ENCODE peak calls at places on chromosomes 12 and 14, in ten cellular contexts. I is NCI-H146; O is activated CD4-positive, alpha-beta T cell treated with anti-CD3 and anti-CD28 coated beads for 48 hours; H is CD8-positive, alpha-beta T cell; Y is choroid plexus epithelial cell; A is stimulated activated CD8-positive, alpha-beta memory T cell treated with anti-CD3 and anti-CD28 coated beads, Interleukin-4, amount 100 ng/mL, for 4 hours; D is stimulated activated CD4-positive, alpha-beta T cell treated with anti-CD3 and anti-CD28 coated beads, Interleukin-4, amount 100 ng/mL, for 48 hours; E is hypothalamus; C is AG10803; Q is 8988T. K is an unnamed sample.

GRCh38 chr14:105199093-105199492 is 18.0 kb upstream of the NUDT14 start:
- DNase-seq in I (no peak), O (no peak), H (no peak), Y (peak), A (no peak), D (no peak), E (no peak), C (no peak), Q (no peak), K (no peak)

GRCh38 chr12:49894754-49895153 is 8.9 kb downstream of the FAIM2 start:
- DNase-seq in I (no peak), O (no peak), H (no peak), Y (no peak), A (no peak), D (no peak), E (no peak), C (no peak), Q (no peak), K (no peak)

GRCh38 chr14:93747102-93747501 is 41.2 kb downstream of the PRIMA1 start:
- DNase-seq in I (no peak), O (no peak), H (no peak), Y (no peak), A (no peak), D (no peak), E (no peak), C (no peak), Q (no peak), K (no peak)

GRCh38 chr14:39203659-39204606 is 28.9 kb downstream of the PNN start:
- DNase-seq in I (peak), O (no peak), H (no peak), Y (no peak), A (no peak), D (no peak), E (no peak), C (no peak), Q (no peak), K (no peak)

GRCh38 chr12:108316153-108316892 is 22.8 kb downstream of the CMKLR1 start:
- DNase-seq in I (no peak), O (no peak), H (no peak), Y (no peak), A (no peak), D (no peak), E (no peak), C (no peak), Q (no peak), K (no peak)

GRCh38 chr12:132295101-132295526 is 34.3 kb downstream of the GALNT9 start:
- DNase-seq in I (no peak), O (no peak), H (no peak), Y (no peak), A (no peak), D (no peak), E (no peak), C (no peak), Q (no peak), K (no peak)

GRCh38 chr14:35254736-35255135 is 37.4 kb upstream of the PSMA6 start:
- DNase-seq in I (no peak), O (peak), H (no peak), Y (no peak), A (no peak), D (no peak), E (no peak), C (no peak), Q (no peak), K (no peak)

GRCh38 chr14:102394717-102395378 is 32.1 kb downstream of the TECPR2 start:
- DNase-seq in I (no peak), O (no peak), H (no peak), Y (peak), A (no peak), D (no peak), E (no peak), C (no peak), Q (no peak), K (no peak)

GRCh38 chr12:84919271-84919670 is 6.7 kb upstream of the SLC6A15 start:
- DNase-seq in I (no peak), O (no peak), H (no peak), Y (peak), A (no peak), D (no peak), E (no peak), C (peak), Q (no peak), K (no peak)

GRCh38 chr12:13559318-13559978 is 362.9 kb downstream of the EMP1 start:
- DNase-seq in I (no peak), O (no peak), H (no peak), Y (no peak), A (no peak), D (no peak), E (no peak), C (no peak), Q (no peak), K (no peak)

GRCh38 chr14:61153436-61153835 is 127.7 kb downstream of the TMEM30B start:
- DNase-seq in I (peak), O (no peak), H (no peak), Y (peak), A (no peak), D (no peak), E (no peak), C (no peak), Q (no peak), K (no peak)

GRCh38 chr14:65045011-65045410 is 57.3 kb downstream of the MAX start:
- DNase-seq in I (no peak), O (no peak), H (no peak), Y (no peak), A (no peak), D (no peak), E (no peak), C (no peak), Q (no peak), K (no peak)

GRCh38 chr14:51430600-51430999 is 190.6 kb downstream of the TMX1 start:
- DNase-seq in I (no peak), O (no peak), H (no peak), Y (peak), A (no peak), D (no peak), E (no peak), C (peak), Q (no peak), K (no peak)

GRCh38 chr14:77838756-77839565 is 39.1 kb downstream of the ADCK1 start:
- DNase-seq in I (no peak), O (no peak), H (no peak), Y (peak), A (no peak), D (no peak), E (no peak), C (no peak), Q (no peak), K (no peak)

K was measured in activated T-helper 2 cell treated with anti-CD3 and anti-CD28 coated beads, Interferon-gamma antibody, Interleukin-2, Interleukin-4, amounts not matched to agents 10 μg/mL and 5 μg/mL and 100 μg/mL, durations not matched to agents 14 hours and 24 hours and 36 hours.